ENCODE peak calls at places on chromosomes 5 and 9, in seven cellular contexts. E, J, T, C, W, S and Z are unnamed samples.

GRCh38 chr5:97044057-97044456 is 98.4 kb downstream of the LIX1 start:
- DNase-seq in S (peak), E (no peak), T (peak), J (peak), C (no peak), W (no peak), Z (no peak)

GRCh38 chr5:176659860-176660461 is 12.7 kb downstream of the TSPAN17 start:
- DNase-seq in T (no peak), S (no peak), W (no peak), J (no peak), E (no peak), C (no peak), Z (no peak)

GRCh38 chr9:115944166-115944948 is 209.2 kb upstream of the PAPPA start:
- DNase-seq in T (peak), C (peak), E (no peak), J (peak), W (no peak), S (peak), Z (peak)

GRCh38 chr5:95712347-95712958 is 18.7 kb upstream of the RHOBTB3 start:
- DNase-seq in S (no peak), W (no peak), E (no peak), J (peak), T (peak), C (peak), Z (no peak)

GRCh38 chr5:38551020-38552017 is 5.1 kb downstream of the LIFR start:
- DNase-seq in C (peak), E (no peak), J (peak), W (no peak), T (peak), S (no peak), Z (no peak)

GRCh38 chr9:38662763-38663593 is 42.6 kb upstream of the ANKRD18A start:
- DNase-seq in J (no peak), C (peak), T (peak), W (no peak), E (no peak), S (no peak), Z (no peak)

GRCh38 chr5:63085551-63085950 is 506.9 kb downstream of the LRRC70 start:
- DNase-seq in C (no peak), E (no peak), S (no peak), T (no peak), W (no peak), J (no peak), Z (no peak)

GRCh38 chr5:175824621-175825020 is 46.8 kb upstream of the CPLX2 start:
- DNase-seq in W (no peak), J (no peak), C (no peak), T (no peak), S (no peak), E (no peak), Z (no peak)

GRCh38 chr9:76313771-76314170 is 80.5 kb downstream of the RFK start:
- DNase-seq in E (no peak), C (no peak), W (no peak), T (no peak), J (no peak), S (peak), Z (no peak)

GRCh38 chr9:92592537-92592936 is 56.7 kb upstream of the ECM2 start:
- DNase-seq in W (no peak), J (no peak), C (no peak), E (no peak), T (no peak), S (no peak), Z (no peak)